ENCODE peak calls at places on chromosome 9, in eight cellular contexts. One of them, this sample, is unnamed.

GRCh38 chr9:100087218-100087617 is 11.6 kb downstream of the ERP44 start:
- DNase-seq in GM18507: no peak
- DNase-seq in frontal cortex: no peak
- DNase-seq in lower lobe of right lung: no peak
- DNase-seq in GM04504: no peak
- DNase-seq in islet precursor cell: no peak
- DNase-seq in CD8-positive, alpha-beta T cell: no peak
- DNase-seq in EL: peak; percentile 70
- DNase-seq in this sample: no peak

GRCh38 chr9:120439147-120439546 is 140.8 kb downstream of the CDK5RAP2 start:
- DNase-seq in GM18507: peak; percentile 14
- DNase-seq in frontal cortex: no peak
- DNase-seq in lower lobe of right lung: no peak
- DNase-seq in GM04504: no peak
- DNase-seq in islet precursor cell: no peak
- DNase-seq in CD8-positive, alpha-beta T cell: no peak
- DNase-seq in EL: peak; percentile 21
- DNase-seq in this sample: no peak

GRCh38 chr9:35951736-35952135 is 6.2 kb downstream of the OR2S2 start:
- DNase-seq in GM18507: no peak
- DNase-seq in frontal cortex: no peak
- DNase-seq in lower lobe of right lung: no peak
- DNase-seq in GM04504: peak; percentile 28
- DNase-seq in islet precursor cell: peak; percentile 69
- DNase-seq in CD8-positive, alpha-beta T cell: no peak
- DNase-seq in EL: peak; percentile 76
- DNase-seq in this sample: no peak

GRCh38 chr9:76290555-76290954 is 103.7 kb downstream of the RFK start:
- DNase-seq in GM18507: no peak
- DNase-seq in frontal cortex: no peak
- DNase-seq in lower lobe of right lung: no peak
- DNase-seq in GM04504: no peak
- DNase-seq in islet precursor cell: no peak
- DNase-seq in CD8-positive, alpha-beta T cell: no peak
- DNase-seq in EL: no peak
- DNase-seq in this sample: no peak

GRCh38 chr9:127905788-127906191 is 6.4 kb upstream of the ST6GALNAC6 start:
- DNase-seq in GM18507: no peak
- DNase-seq in frontal cortex: no peak
- DNase-seq in lower lobe of right lung: peak; percentile 72
- DNase-seq in GM04504: no peak
- DNase-seq in islet precursor cell: no peak
- DNase-seq in CD8-positive, alpha-beta T cell: no peak
- DNase-seq in EL: no peak
- DNase-seq in this sample: no peak

GRCh38 chr9:118148990-118149389 is 444.8 kb downstream of the TLR4 start:
- DNase-seq in GM18507: no peak
- DNase-seq in frontal cortex: no peak
- DNase-seq in lower lobe of right lung: no peak
- DNase-seq in GM04504: no peak
- DNase-seq in islet precursor cell: no peak
- DNase-seq in CD8-positive, alpha-beta T cell: no peak
- DNase-seq in EL: no peak
- DNase-seq in this sample: no peak

GRCh38 chr9:113541019-113541900 is 77.7 kb downstream of the RGS3 start:
- DNase-seq in GM18507: no peak
- DNase-seq in frontal cortex: no peak
- DNase-seq in lower lobe of right lung: no peak
- DNase-seq in GM04504: no peak
- DNase-seq in islet precursor cell: peak; percentile 91
- DNase-seq in CD8-positive, alpha-beta T cell: no peak
- DNase-seq in EL: peak; percentile 32
- DNase-seq in this sample: no peak

GRCh38 chr9:70100362-70100761 is 56.7 kb downstream of the MAMDC2 start:
- DNase-seq in GM18507: no peak
- DNase-seq in frontal cortex: no peak
- DNase-seq in lower lobe of right lung: no peak
- DNase-seq in GM04504: no peak
- DNase-seq in islet precursor cell: no peak
- DNase-seq in CD8-positive, alpha-beta T cell: no peak
- DNase-seq in EL: no peak
- DNase-seq in this sample: no peak

GRCh38 chr9:91817493-91818225 is 132.4 kb downstream of the ROR2 start:
- DNase-seq in GM18507: no peak
- DNase-seq in frontal cortex: no peak
- DNase-seq in lower lobe of right lung: no peak
- DNase-seq in GM04504: no peak
- DNase-seq in islet precursor cell: peak; percentile 54
- DNase-seq in CD8-positive, alpha-beta T cell: no peak
- DNase-seq in EL: peak; percentile 62
- DNase-seq in this sample: no peak

GRCh38 chr9:104896131-104896530 is 31.8 kb downstream of the ABCA1 start:
- DNase-seq in GM18507: no peak
- DNase-seq in frontal cortex: no peak
- DNase-seq in lower lobe of right lung: no peak
- DNase-seq in GM04504: no peak
- DNase-seq in islet precursor cell: no peak
- DNase-seq in CD8-positive, alpha-beta T cell: no peak
- DNase-seq in EL: no peak
- DNase-seq in this sample: no peak

GRCh38 chr9:128141604-128142003 is 7.6 kb upstream of the LCN2 start:
- DNase-seq in GM18507: no peak
- DNase-seq in frontal cortex: no peak
- DNase-seq in lower lobe of right lung: peak; percentile 8
- DNase-seq in GM04504: no peak
- DNase-seq in islet precursor cell: peak; percentile 32
- DNase-seq in CD8-positive, alpha-beta T cell: no peak
- DNase-seq in EL: no peak
- DNase-seq in this sample: peak; percentile 14

GRCh38 chr9:16651445-16651964 is 219.0 kb downstream of the BNC2 start:
- DNase-seq in GM18507: no peak
- DNase-seq in frontal cortex: no peak
- DNase-seq in lower lobe of right lung: no peak
- DNase-seq in GM04504: no peak
- DNase-seq in islet precursor cell: no peak
- DNase-seq in CD8-positive, alpha-beta T cell: no peak
- DNase-seq in EL: no peak
- DNase-seq in this sample: no peak

GRCh38 chr9:134245179-134245578 is 80.8 kb upstream of the RNU6ATAC start:
- DNase-seq in GM18507: no peak
- DNase-seq in frontal cortex: no peak
- DNase-seq in lower lobe of right lung: no peak
- DNase-seq in GM04504: no peak
- DNase-seq in islet precursor cell: no peak
- DNase-seq in CD8-positive, alpha-beta T cell: no peak
- DNase-seq in EL: no peak
- DNase-seq in this sample: peak; percentile 29

GRCh38 chr9:127388037-127388855 is 8.7 kb upstream of the SLC2A8 start:
- DNase-seq in GM18507: peak; percentile 22
- DNase-seq in frontal cortex: no peak
- DNase-seq in lower lobe of right lung: no peak
- DNase-seq in GM04504: peak; percentile 88
- DNase-seq in islet precursor cell: peak; percentile 97
- DNase-seq in CD8-positive, alpha-beta T cell: peak; percentile 74
- DNase-seq in EL: peak; percentile 98
- DNase-seq in this sample: peak; percentile 65

GRCh38 chr9:14251146-14252071 is 62.5 kb downstream of the NFIB start:
- DNase-seq in GM18507: no peak
- DNase-seq in frontal cortex: peak; percentile 22
- DNase-seq in lower lobe of right lung: peak; percentile 82
- DNase-seq in GM04504: peak; percentile 13
- DNase-seq in islet precursor cell: peak; percentile 93
- DNase-seq in CD8-positive, alpha-beta T cell: no peak
- DNase-seq in EL: peak; percentile 69
- DNase-seq in this sample: peak; percentile 88

GRCh38 chr9:89498845-89499480 is 1.1 kb upstream of the SEMA4D start:
- DNase-seq in GM18507: no peak
- DNase-seq in frontal cortex: no peak
- DNase-seq in lower lobe of right lung: no peak
- DNase-seq in GM04504: no peak
- DNase-seq in islet precursor cell: no peak
- DNase-seq in CD8-positive, alpha-beta T cell: no peak
- DNase-seq in EL: no peak
- DNase-seq in this sample: no peak

GRCh38 chr9:93225892-93226291 is 42.0 kb downstream of the WNK2 start:
- DNase-seq in GM18507: no peak
- DNase-seq in frontal cortex: no peak
- DNase-seq in lower lobe of right lung: no peak
- DNase-seq in GM04504: no peak
- DNase-seq in islet precursor cell: no peak
- DNase-seq in CD8-positive, alpha-beta T cell: no peak
- DNase-seq in EL: no peak
- DNase-seq in this sample: no peak

GRCh38 chr9:105238302-105238701 is 6.1 kb upstream of the SLC44A1 start:
- DNase-seq in GM18507: no peak
- DNase-seq in frontal cortex: no peak
- DNase-seq in lower lobe of right lung: no peak
- DNase-seq in GM04504: no peak
- DNase-seq in islet precursor cell: no peak
- DNase-seq in CD8-positive, alpha-beta T cell: no peak
- DNase-seq in EL: no peak
- DNase-seq in this sample: no peak

GRCh38 chr9:136835932-136836901 is 6.1 kb upstream of the AJM1 start:
- DNase-seq in GM18507: no peak
- DNase-seq in frontal cortex: no peak
- DNase-seq in lower lobe of right lung: no peak
- DNase-seq in GM04504: no peak
- DNase-seq in islet precursor cell: no peak
- DNase-seq in CD8-positive, alpha-beta T cell: no peak
- DNase-seq in EL: no peak
- DNase-seq in this sample: peak; percentile 30

GRCh38 chr9:136857166-136857565 is 5.0 kb downstream of the MAMDC4 start:
- DNase-seq in GM18507: no peak
- DNase-seq in frontal cortex: no peak
- DNase-seq in lower lobe of right lung: no peak
- DNase-seq in GM04504: no peak
- DNase-seq in islet precursor cell: peak; percentile 54
- DNase-seq in CD8-positive, alpha-beta T cell: no peak
- DNase-seq in EL: no peak
- DNase-seq in this sample: peak; percentile 41

GRCh38 chr9:91557352-91557751 is 133.7 kb upstream of the NFIL3 start:
- DNase-seq in GM18507: no peak
- DNase-seq in frontal cortex: no peak
- DNase-seq in lower lobe of right lung: no peak
- DNase-seq in GM04504: no peak
- DNase-seq in islet precursor cell: no peak
- DNase-seq in CD8-positive, alpha-beta T cell: no peak
- DNase-seq in EL: no peak
- DNase-seq in this sample: no peak

This sample was measured in Right ventricle myocardium superior.